ENCODE peak calls at places on chromosomes 7 and 10, in ten cellular contexts. I is left ventricle myocardium inferior, U is WTC11, R is choroid plexus epithelial cell, K is Caco-2, Z is Peyer's patch, M is transverse colon, Y is ovary, T is AG09309, P is epithelial cell of proximal tubule. H is an unnamed sample.

GRCh38 chr10:8768854-8769253 is 714.4 kb downstream of the GATA3 start:
- DNase-seq in T (no peak), I (no peak), P (no peak), U (no peak), M (no peak), K (no peak), Y (no peak), R (no peak), Z (no peak), H (no peak)

GRCh38 chr10:88113232-88113631 is 249.8 kb downstream of the PTEN start:
- DNase-seq in R (peak; percentile 37), K (no peak), U (no peak), I (peak; percentile 25), M (no peak), Y (no peak), P (no peak), Z (peak; percentile 76), T (no peak), H (no peak)

GRCh38 chr7:2007526-2007925 is 225.2 kb downstream of the MAD1L1 start:
- DNase-seq in M (no peak), I (no peak), Z (no peak), R (no peak), K (peak; percentile 8), Y (peak; percentile 1), U (peak; percentile 6), P (no peak), T (no peak), H (no peak)

GRCh38 chr10:71213127-71213616 is 802 bp downstream of the UNC5B start:
- DNase-seq in I (peak; percentile 55), P (no peak), R (peak; percentile 91), Z (peak; percentile 77), U (peak; percentile 55), T (peak; percentile 57), M (peak; percentile 75), K (peak; percentile 84), Y (peak; percentile 52), H (peak; percentile 39)

GRCh38 chr10:30059209-30060107 is at the start of gene JCAD:
- DNase-seq in I (peak; percentile 87), U (peak; percentile 83), K (peak; percentile 80), M (peak; percentile 73), Y (peak; percentile 80), Z (peak; percentile 79), T (no peak), P (no peak), R (peak; percentile 28), H (peak; percentile 89)

GRCh38 chr7:101877882-101878591 is 60.6 kb downstream of the CUX1 start:
- DNase-seq in R (no peak), U (no peak), T (no peak), Z (no peak), M (peak; percentile 54), I (no peak), K (no peak), P (no peak), Y (no peak), H (no peak)

GRCh38 chr10:60206735-60207134 is 182.9 kb downstream of the ANK3 start:
- DNase-seq in I (no peak), T (no peak), Y (no peak), R (peak; percentile 45), Z (peak; percentile 80), P (peak; percentile 9), M (peak; percentile 72), K (no peak), U (no peak), H (no peak)

GRCh38 chr10:29119374-29119773 is 169.5 kb upstream of the LYZL1 start:
- DNase-seq in R (peak; percentile 39), M (peak; percentile 72), Y (peak; percentile 57), U (peak; percentile 91), T (no peak), I (peak; percentile 19), P (no peak), Z (peak; percentile 52), K (peak; percentile 72), H (peak; percentile 38)

GRCh38 chr10:89201345-89202032 is 5.6 kb downstream of the CH25H start:
- DNase-seq in K (no peak), Z (no peak), P (no peak), I (no peak), R (no peak), M (no peak), U (no peak), Y (no peak), T (no peak), H (no peak)

GRCh38 chr10:24465899-24466615 is 257.1 kb downstream of the KIAA1217 start:
- DNase-seq in I (no peak), Z (peak; percentile 76), K (peak; percentile 78), T (peak; percentile 82), P (peak; percentile 96), R (peak; percentile 97), M (peak; percentile 59), Y (no peak), U (no peak), H (no peak)

DNA sequence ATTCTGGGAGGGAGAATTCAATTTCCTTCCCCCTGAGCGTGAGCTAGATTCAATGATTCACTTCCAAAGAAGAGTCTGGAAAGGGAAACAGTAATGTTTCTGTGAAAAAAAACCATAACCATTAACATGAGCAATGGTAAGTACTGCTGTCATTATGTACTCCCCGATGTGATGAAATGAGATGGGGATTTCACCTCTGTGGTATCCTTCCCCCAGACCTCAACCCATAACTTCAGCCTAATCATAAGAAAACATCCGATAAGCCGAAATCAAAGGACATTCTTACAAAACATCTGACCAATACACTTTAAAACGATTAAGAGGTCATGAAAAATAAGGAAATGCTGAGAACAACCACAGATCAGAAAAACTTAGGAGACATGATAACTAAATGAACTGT is 27.2 kb downstream of the EZH2 start:
- DNase-seq in I (no peak), K (no peak), U (no peak), T (no peak), Z (no peak), R (peak; percentile 45), M (no peak), Y (no peak), P (no peak), H (no peak)
- TF ChIP-seq CTCF in I (no peak), K (no peak), U (no peak), T (no peak), Z (no peak), R (no peak), M (no peak), Y (no peak), P (no peak), H (no peak)

GRCh38 chr10:116689744-116690143 is 52.6 kb downstream of the HSPA12A start:
- DNase-seq in R (no peak), K (no peak), Y (no peak), Z (no peak), I (no peak), P (no peak), M (no peak), U (no peak), T (no peak), H (no peak)

GRCh38 chr10:116689096-116689495 is 53.3 kb downstream of the HSPA12A start:
- DNase-seq in I (no peak), M (no peak), Y (no peak), T (no peak), R (no peak), Z (no peak), K (no peak), U (no peak), P (no peak), H (no peak)

GRCh38 chr10:116691544-116692126 is 50.7 kb downstream of the HSPA12A start:
- DNase-seq in Z (no peak), R (no peak), U (no peak), T (no peak), P (no peak), I (peak; percentile 45), M (no peak), Y (peak; percentile 67), K (no peak), H (no peak)

GRCh38 chr10:116691079-116691398 is 51.3 kb downstream of the HSPA12A start:
- DNase-seq in Z (no peak), T (no peak), K (no peak), P (no peak), R (no peak), I (no peak), M (no peak), U (no peak), Y (peak; percentile 56), H (no peak)

DNA sequence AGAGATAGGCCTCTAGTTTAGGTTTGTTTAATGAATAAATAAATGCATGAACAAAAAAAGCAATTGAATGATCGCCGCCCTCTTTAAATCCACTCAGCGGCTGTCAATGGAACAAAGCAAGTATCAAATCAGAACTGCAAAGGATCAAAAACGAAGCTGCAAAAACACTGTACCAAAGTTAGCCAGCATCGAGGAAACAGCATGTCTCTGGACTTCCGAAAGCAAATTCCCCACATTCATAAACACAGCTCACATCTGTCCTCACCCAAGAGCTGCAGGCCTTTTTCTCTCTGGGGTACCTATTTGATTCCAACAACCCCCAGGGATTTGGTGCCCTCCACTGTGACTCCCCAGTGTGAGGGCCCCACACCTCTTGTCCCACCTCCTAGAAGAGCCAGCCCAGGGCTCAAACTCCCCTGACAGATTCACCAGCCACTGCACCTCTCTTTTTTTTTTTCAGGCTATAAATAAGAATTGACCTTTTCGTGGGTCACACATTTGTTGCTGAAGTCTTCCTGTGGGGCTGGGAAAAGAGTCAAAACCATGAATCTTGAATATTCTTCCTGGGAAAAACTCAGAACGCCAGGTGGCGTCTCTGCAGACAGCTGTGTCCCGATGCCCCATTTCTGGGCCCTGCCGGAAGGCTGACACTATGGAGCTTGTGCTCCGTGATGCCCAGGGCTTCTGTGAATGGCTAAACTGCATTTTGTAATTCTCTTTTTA is 51.8 kb downstream of the HSPA12A start:
- DNase-seq in Y (peak; percentile 76), P (no peak), I (no peak), R (peak; percentile 44), K (no peak), M (no peak), U (no peak), T (no peak), Z (no peak), H (peak; percentile 51)
- TF ChIP-seq CTCF in Y (peak; percentile 59), P (peak; percentile 30), I (peak; percentile 58), R (peak; percentile 52), K (peak; percentile 34), M (no peak), U (no peak), T (no peak), Z (peak; percentile 36), H (peak; percentile 13)

DNA sequence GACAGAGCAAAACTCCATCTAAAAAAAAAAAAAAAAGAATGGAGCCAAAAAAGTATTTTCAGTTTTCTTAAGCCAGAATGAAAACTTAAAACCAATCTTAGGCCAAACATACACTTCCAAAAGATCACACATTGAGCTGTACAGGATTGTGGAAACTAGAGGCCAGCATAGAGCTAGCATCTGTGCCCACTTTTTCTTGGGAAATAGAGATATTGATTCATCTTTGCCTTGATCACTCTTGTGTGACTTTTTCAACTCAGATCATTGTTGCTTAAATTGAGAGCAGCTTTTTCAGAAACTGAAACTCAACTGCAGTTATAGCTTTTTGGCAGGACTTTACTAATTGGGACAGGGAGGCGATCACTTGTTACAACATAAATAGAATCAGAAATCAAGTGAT is 132.2 kb downstream of the PRKG1 start:
- DNase-seq in Z (no peak), I (no peak), R (no peak), U (no peak), M (no peak), Y (no peak), T (no peak), K (no peak), P (no peak), H (no peak)
- TF ChIP-seq CTCF in Z (no peak), I (no peak), R (no peak), U (no peak), M (no peak), Y (no peak), T (no peak), K (no peak), P (no peak), H (no peak)

DNA sequence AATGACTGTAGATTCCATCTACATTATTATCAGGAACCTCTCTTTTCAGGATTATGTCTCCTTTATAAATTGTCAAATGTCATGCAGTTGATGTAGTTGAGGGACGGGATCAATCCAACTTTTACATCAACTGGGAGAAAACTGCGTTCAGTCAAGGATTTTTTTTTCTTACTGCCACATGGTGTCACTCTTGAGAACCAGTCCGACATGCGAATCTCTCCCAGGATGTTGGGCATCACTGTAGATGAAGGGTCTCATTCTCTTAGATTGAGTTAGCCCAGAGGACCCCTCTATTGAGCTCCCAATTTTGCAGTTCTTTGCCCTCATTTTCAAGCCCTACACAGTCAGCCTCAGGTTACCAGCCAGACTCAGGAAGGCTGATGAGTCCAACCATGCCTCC is 120.3 kb upstream of the PTPRZ1 start:
- DNase-seq in M (no peak), I (no peak), K (no peak), Z (no peak), U (no peak), Y (no peak), T (peak; percentile 1), R (peak; percentile 52), P (no peak), H (no peak)
- TF ChIP-seq CTCF in M (no peak), I (no peak), K (peak; percentile 29), Z (peak; percentile 32), U (no peak), Y (no peak), T (peak; percentile 45), R (peak; percentile 57), P (peak; percentile 59), H (peak; percentile 19)

H was measured in glutamatergic neuron.